ENCODE peak calls at places on chromosomes 6 and 20, in nine cellular contexts. N is lung; C is activated T-helper 1 cell treated with anti-CD3 and anti-CD28 coated beads, Interleukin-2, amount 50 U/mL, for 16 hours; W is amniotic stem cell; I is stimulated activated CD4-positive, alpha-beta T cell treated with anti-CD3 and anti-CD28 coated beads, Interleukin-12 subunit alpha, Interleukin-12 subunit beta, amount 100 ng/mL, for 4 hours; Q is naive thymus-derived CD4-positive, alpha-beta T cell; G is SW 1271; F is occipital lobe; L is fibroblast of villous mesenchyme. M is an unnamed sample.

GRCh38 chr20:22408521-22409402 is 175.6 kb downstream of the FOXA2 start:
- DNase-seq in C (no peak), W (no peak), Q (no peak), I (no peak), G (no peak), L (no peak), N (no peak), F (no peak), M (no peak)

GRCh38 chr6:89611666-89612065 is 26.9 kb downstream of the LYRM2 start:
- DNase-seq in I (no peak), N (no peak), C (no peak), G (no peak), W (no peak), L (no peak), Q (no peak), F (no peak), M (no peak)

GRCh38 chr6:144265390-144265789 is 19.7 kb upstream of the UTRN start:
- DNase-seq in N (peak; percentile 28), L (peak; percentile 43), Q (no peak), W (no peak), G (peak; percentile 32), I (no peak), C (no peak), F (no peak), M (no peak)

GRCh38 chr6:166936079-166936787 is 20.1 kb downstream of the RNASET2 start:
- DNase-seq in N (no peak), L (no peak), C (no peak), F (no peak), G (no peak), I (no peak), W (no peak), Q (no peak), M (no peak)

GRCh38 chr20:46545077-46545826 is 5.2 kb downstream of the OCSTAMP start:
- DNase-seq in G (no peak), L (no peak), Q (no peak), C (no peak), N (no peak), F (no peak), W (no peak), I (no peak), M (peak; percentile 29)

GRCh38 chr6:32937230-32937633 is 3.6 kb downstream of the HLA-DMB start:
- DNase-seq in W (no peak), I (no peak), Q (no peak), G (no peak), L (no peak), N (no peak), F (no peak), C (no peak), M (no peak)

GRCh38 chr6:168150551-168151444 is 71.8 kb upstream of the FRMD1 start:
- DNase-seq in F (no peak), C (no peak), N (peak; percentile 29), G (no peak), Q (no peak), I (no peak), W (no peak), L (peak; percentile 11), M (no peak)

GRCh38 chr20:56781108-56781739 is 152.1 kb downstream of the TFAP2C start:
- DNase-seq in W (no peak), N (peak; percentile 45), C (no peak), L (peak; percentile 84), I (no peak), F (no peak), G (no peak), Q (no peak), M (no peak)

GRCh38 chr6:149212202-149212601 is 105.3 kb upstream of the TAB2 start:
- DNase-seq in W (no peak), N (no peak), L (no peak), Q (no peak), G (no peak), F (no peak), C (no peak), I (no peak), M (no peak)

GRCh38 chr6:148438593-148438992 is 96.0 kb downstream of the SASH1 start:
- DNase-seq in I (no peak), N (no peak), F (no peak), L (peak; percentile 81), G (no peak), C (no peak), Q (no peak), W (no peak), M (no peak)

GRCh38 chr6:151036869-151037680 is 171.6 kb downstream of the MTHFD1L start:
- DNase-seq in W (no peak), C (no peak), G (no peak), I (no peak), F (no peak), L (no peak), N (no peak), Q (no peak), M (no peak)

GRCh38 chr20:1122388-1123315 is 4.2 kb downstream of the PSMF1 start:
- DNase-seq in C (no peak), W (no peak), N (peak; percentile 60), L (peak; percentile 84), G (no peak), F (no peak), Q (peak; percentile 8), I (no peak), M (no peak)

GRCh38 chr6:110518281-110518623 is 41.8 kb upstream of the SLC22A16 start:
- DNase-seq in C (no peak), W (no peak), G (peak; percentile 59), N (no peak), I (no peak), L (peak; percentile 22), F (no peak), Q (no peak), M (no peak)

GRCh38 chr6:134004714-134005113 is 47.7 kb downstream of the SLC2A12 start:
- DNase-seq in Q (no peak), I (no peak), W (no peak), F (no peak), C (no peak), G (no peak), N (no peak), L (no peak), M (no peak)

GRCh38 chr20:33232486-33233072 is 3.2 kb upstream of the BPIFA1 start:
- DNase-seq in G (no peak), N (peak; percentile 74), I (no peak), C (no peak), F (no peak), Q (no peak), L (no peak), W (no peak), M (no peak)

GRCh38 chr6:74611220-74611619 is 594.6 kb downstream of the COL12A1 start:
- DNase-seq in N (no peak), L (no peak), C (no peak), W (no peak), I (no peak), G (no peak), F (no peak), Q (no peak), M (no peak)

GRCh38 chr6:125054331-125054730 is 92.1 kb downstream of the RNF217 start:
- DNase-seq in Q (no peak), I (no peak), C (no peak), N (no peak), W (no peak), G (no peak), L (no peak), F (no peak), M (no peak)

GRCh38 chr20:21361266-21361665 is 36.1 kb downstream of the NKX2-4 start:
- DNase-seq in I (no peak), W (no peak), N (no peak), F (no peak), Q (no peak), L (peak; percentile 57), C (no peak), G (no peak), M (no peak)

GRCh38 chr6:150723857-150724256 is 124.2 kb downstream of the PLEKHG1 start:
- DNase-seq in C (no peak), W (no peak), Q (no peak), L (no peak), F (no peak), G (no peak), I (no peak), N (no peak), M (no peak)

GRCh38 chr20:24582373-24583168 is 113.1 kb downstream of the SYNDIG1 start:
- DNase-seq in Q (no peak), I (no peak), C (no peak), L (no peak), G (no peak), N (no peak), F (no peak), W (no peak), M (no peak)

GRCh38 chr6:109087661-109088264 is 6.9 kb downstream of the SESN1 start:
- DNase-seq in I (no peak), W (no peak), N (no peak), Q (no peak), G (no peak), L (no peak), C (no peak), F (no peak), M (no peak)

GRCh38 chr6:147416622-147417021 is 91.9 kb upstream of the SAMD5 start:
- DNase-seq in W (no peak), I (no peak), C (no peak), Q (no peak), N (no peak), F (no peak), G (no peak), L (no peak), M (no peak)

GRCh38 chr6:123803862-123804681 is at the start of gene NKAIN2:
- DNase-seq in G (no peak), I (no peak), W (no peak), Q (no peak), N (no peak), L (no peak), C (no peak), F (peak; percentile 17), M (no peak)

GRCh38 chr20:21571841-21572690 is 58.2 kb upstream of the NKX2-2 start:
- DNase-seq in I (no peak), Q (peak; percentile 34), N (no peak), G (peak; percentile 23), F (no peak), W (no peak), L (peak; percentile 4), C (no peak), M (peak; percentile 7)

GRCh38 chr20:63151554-63152321 is 64.2 kb downstream of the YTHDF1 start:
- DNase-seq in Q (no peak), G (no peak), C (no peak), W (no peak), L (peak; percentile 36), N (no peak), F (no peak), I (no peak), M (no peak)

GRCh38 chr6:79313254-79313653 is 78.8 kb upstream of the HMGN3 start:
- DNase-seq in G (no peak), I (no peak), Q (no peak), F (no peak), C (no peak), W (no peak), L (no peak), N (no peak), M (no peak)

GRCh38 chr6:53887318-53887717 is 92.5 kb downstream of the LRRC1 start:
- DNase-seq in G (no peak), F (no peak), Q (no peak), N (no peak), L (no peak), C (no peak), W (no peak), I (no peak), M (no peak)

GRCh38 chr6:20976391-20976790 is 442.1 kb downstream of the CDKAL1 start:
- DNase-seq in Q (no peak), F (no peak), W (no peak), N (no peak), C (no peak), G (no peak), I (no peak), L (no peak), M (no peak)

GRCh38 chr20:62258499-62259293 is 20.4 kb downstream of the OSBPL2 start:
- DNase-seq in L (peak; percentile 64), N (no peak), W (peak; percentile 5), I (no peak), G (no peak), Q (no peak), C (no peak), F (no peak), M (no peak)

GRCh38 chr20:38466171-38466570 is 6.5 kb upstream of the RALGAPB start:
- DNase-seq in W (no peak), N (no peak), I (no peak), L (no peak), F (no peak), C (no peak), G (no peak), Q (no peak), M (no peak)

GRCh38 chr6:88870728-88871330 is 92.6 kb downstream of the RNGTT start:
- DNase-seq in W (no peak), F (no peak), Q (peak; percentile 50), G (peak; percentile 55), I (no peak), C (no peak), N (no peak), L (peak; percentile 75), M (no peak)